ENCODE peak calls at places on chromosomes 13 and 19, in ten cellular contexts. J, Y, H, L, W, B, V, P, X and G are unnamed samples.

GRCh38 chr19:20968092-20968491 is 45.0 kb downstream of the ZNF85 start:
- DNase-seq in J (no peak), Y (no peak), H (no peak), L (no peak), W (no peak), B (no peak), V (no peak), P (no peak), X (no peak), G (no peak)

GRCh38 chr13:38577048-38577447 is 109.8 kb upstream of the FREM2 start:
- DNase-seq in J (no peak), Y (no peak), H (no peak), L (no peak), W (no peak), B (no peak), V (no peak), P (no peak), X (no peak), G (peak)

GRCh38 chr13:32587014-32587773 is 942 bp downstream of the PDS5B start:
- DNase-seq in J (no peak), Y (peak), H (peak), L (peak), W (peak), B (peak), V (no peak), P (peak), X (no peak), G (peak)

GRCh38 chr13:113849546-113849945 is 14.3 kb downstream of the GAS6 start:
- DNase-seq in J (no peak), Y (no peak), H (no peak), L (no peak), W (no peak), B (no peak), V (no peak), P (no peak), X (no peak), G (peak)

GRCh38 chr19:9860407-9860806 is 25.3 kb downstream of the PIN1 start:
- DNase-seq in J (no peak), Y (no peak), H (no peak), L (no peak), W (no peak), B (no peak), V (no peak), P (no peak), X (no peak), G (no peak)

GRCh38 chr19:35045667-35046300 is 4.3 kb downstream of the HPN start:
- DNase-seq in J (peak), Y (no peak), H (peak), L (peak), W (no peak), B (no peak), V (no peak), P (peak), X (no peak), G (peak)

GRCh38 chr19:2320057-2320456 is 8.3 kb downstream of the LSM7 start:
- DNase-seq in J (no peak), Y (no peak), H (no peak), L (no peak), W (no peak), B (no peak), V (no peak), P (no peak), X (no peak), G (no peak)

GRCh38 chr19:1106841-1107654 is 3.3 kb downstream of the GPX4 start:
- DNase-seq in J (no peak), Y (no peak), H (no peak), L (no peak), W (no peak), B (no peak), V (no peak), P (no peak), X (no peak), G (peak)

GRCh38 chr13:98771838-98772611 is 19.6 kb upstream of the SLC15A1 start:
- DNase-seq in J (no peak), Y (no peak), H (no peak), L (no peak), W (no peak), B (no peak), V (no peak), P (no peak), X (no peak), G (no peak)

GRCh38 chr19:11227201-11227886 is 12.1 kb upstream of the ANGPTL8 start:
- DNase-seq in J (no peak), Y (no peak), H (no peak), L (peak), W (no peak), B (no peak), V (peak), P (no peak), X (no peak), G (no peak)

GRCh38 chr13:114107686-114108081 is 24.7 kb downstream of the RASA3 start:
- DNase-seq in J (no peak), Y (no peak), H (no peak), L (no peak), W (no peak), B (peak), V (no peak), P (no peak), X (no peak), G (peak)

GRCh38 chr19:58033741-58034475 is at the start of gene ZSCAN1:
- DNase-seq in J (no peak), Y (no peak), H (peak), L (peak), W (peak), B (peak), V (peak), P (peak), X (peak), G (peak)

GRCh38 chr13:29909975-29910674 is 59.7 kb upstream of the UBL3 start:
- DNase-seq in J (no peak), Y (no peak), H (no peak), L (no peak), W (no peak), B (peak), V (no peak), P (no peak), X (no peak), G (peak)

GRCh38 chr13:35838356-35838755 is 292.8 kb downstream of the DCLK1 start:
- DNase-seq in J (no peak), Y (no peak), H (no peak), L (no peak), W (no peak), B (peak), V (no peak), P (no peak), X (peak), G (peak)

GRCh38 chr19:45271098-45271497 is 20.0 kb downstream of the MARK4 start:
- DNase-seq in J (no peak), Y (no peak), H (no peak), L (no peak), W (no peak), B (no peak), V (no peak), P (no peak), X (no peak), G (no peak)

GRCh38 chr19:18699403-18700054 is 16.0 kb downstream of the CRTC1 start:
- DNase-seq in J (no peak), Y (no peak), H (no peak), L (no peak), W (no peak), B (no peak), V (no peak), P (no peak), X (no peak), G (no peak)

GRCh38 chr13:37505531-37505930 is 93.0 kb downstream of the POSTN start:
- DNase-seq in J (no peak), Y (no peak), H (no peak), L (no peak), W (no peak), B (no peak), V (no peak), P (no peak), X (no peak), G (no peak)

GRCh38 chr19:18716857-18717256 is 33.4 kb downstream of the CRTC1 start:
- DNase-seq in J (no peak), Y (no peak), H (no peak), L (no peak), W (no peak), B (no peak), V (no peak), P (no peak), X (no peak), G (no peak)

GRCh38 chr19:12703056-12703455 is 6.6 kb upstream of the FBXW9 start:
- DNase-seq in J (no peak), Y (no peak), H (no peak), L (peak), W (peak), B (peak), V (peak), P (no peak), X (no peak), G (peak)

GRCh38 chr13:38830442-38831045 is 143.7 kb downstream of the FREM2 start:
- DNase-seq in J (no peak), Y (no peak), H (no peak), L (no peak), W (no peak), B (no peak), V (no peak), P (no peak), X (no peak), G (no peak)

GRCh38 chr19:55259540-55260210 is 858 bp upstream of the PPP6R1 start:
- DNase-seq in J (no peak), Y (no peak), H (peak), L (no peak), W (no peak), B (no peak), V (no peak), P (no peak), X (no peak), G (no peak)

GRCh38 chr19:30587869-30588268 is 215.7 kb downstream of the ZNF536 start:
- DNase-seq in J (no peak), Y (no peak), H (no peak), L (no peak), W (peak), B (no peak), V (no peak), P (peak), X (no peak), G (no peak)

GRCh38 chr13:31440132-31440531 is 240.4 kb downstream of the B3GLCT start:
- DNase-seq in J (no peak), Y (no peak), H (no peak), L (no peak), W (no peak), B (no peak), V (no peak), P (no peak), X (no peak), G (no peak)

GRCh38 chr19:10219678-10220077 is 11.5 kb downstream of the S1PR2 start:
- DNase-seq in J (no peak), Y (peak), H (peak), L (peak), W (no peak), B (no peak), V (peak), P (no peak), X (no peak), G (peak)

GRCh38 chr19:13095934-13096890 is 6.4 kb downstream of the LYL1 start:
- DNase-seq in J (no peak), Y (no peak), H (peak), L (peak), W (peak), B (no peak), V (no peak), P (no peak), X (no peak), G (no peak)

GRCh38 chr19:3785938-3786824 is at the start of gene MATK:
- DNase-seq in J (no peak), Y (no peak), H (peak), L (no peak), W (no peak), B (no peak), V (no peak), P (no peak), X (no peak), G (no peak)